ENCODE peak calls at places on chromosomes 11 and 22, in five cellular contexts. G, U, V, J and O are unnamed samples.

GRCh38 chr11:118610773-118611432 is 3.5 kb downstream of the PHLDB1 start:
- DNase-seq in V (peak; percentile 83), G (peak; percentile 66), J (peak; percentile 89), U (peak; percentile 54), O (peak; percentile 86)

GRCh38 chr11:12251651-12252560 is 125.5 kb upstream of the PARVA start:
- DNase-seq in J (no peak), U (no peak), G (no peak), V (no peak), O (no peak)

GRCh38 chr11:8287297-8288070 is 23.8 kb upstream of the LMO1 start:
- DNase-seq in U (no peak), V (no peak), G (no peak), J (peak; percentile 11), O (no peak)

GRCh38 chr11:102494216-102494615 is 36.3 kb downstream of the MMP7 start:
- DNase-seq in V (no peak), U (peak; percentile 89), J (no peak), G (peak; percentile 51), O (no peak)

GRCh38 chr22:49092751-49093150 is 734.9 kb downstream of the BRD1 start:
- DNase-seq in U (no peak), J (no peak), V (no peak), G (no peak), O (no peak)

GRCh38 chr22:37164535-37164887 is 14.8 kb upstream of the IL2RB start:
- DNase-seq in J (no peak), U (no peak), G (no peak), V (no peak), O (no peak)

GRCh38 chr22:47154621-47155081 is 392.2 kb downstream of the TBC1D22A start:
- DNase-seq in V (no peak), U (peak; percentile 83), G (peak; percentile 82), J (no peak), O (no peak)

GRCh38 chr11:92380882-92381281 is 156.3 kb downstream of the FAT3 start:
- DNase-seq in V (no peak), U (peak; percentile 82), J (no peak), G (peak; percentile 77), O (no peak)

GRCh38 chr11:103920933-103921332 is 115.5 kb upstream of the DDI1 start:
- DNase-seq in U (no peak), G (no peak), V (no peak), J (no peak), O (no peak)

GRCh38 chr22:20089977-20090729 is 10.1 kb downstream of the DGCR8 start:
- DNase-seq in U (no peak), V (no peak), G (peak; percentile 77), J (no peak), O (no peak)

GRCh38 chr11:35893796-35894475 is 49.9 kb upstream of the LDLRAD3 start:
- DNase-seq in G (peak; percentile 35), V (no peak), U (peak; percentile 29), J (peak; percentile 49), O (no peak)

GRCh38 chr11:76313271-76313670 is 67.7 kb downstream of the THAP12 start:
- DNase-seq in G (no peak), V (no peak), U (no peak), J (no peak), O (no peak)

GRCh38 chr22:49211176-49211575 is 616.5 kb downstream of the BRD1 start:
- DNase-seq in G (no peak), V (peak; percentile 2), U (no peak), J (peak; percentile 25), O (no peak)

GRCh38 chr11:80698646-80699045 is 1257.8 kb upstream of the TENM4 start:
- DNase-seq in V (no peak), U (no peak), G (no peak), J (no peak), O (no peak)

GRCh38 chr11:62088331-62088933 is 35.4 kb upstream of the INCENP start:
- DNase-seq in G (no peak), J (no peak), V (no peak), U (no peak), O (no peak)

GRCh38 chr22:27804683-27805297 is 3.2 kb upstream of the MN1 start:
- DNase-seq in G (peak; percentile 64), U (peak; percentile 58), J (no peak), V (peak; percentile 77), O (peak; percentile 84)

GRCh38 chr11:107413352-107413751 is 44.3 kb downstream of the CWF19L2 start:
- DNase-seq in G (no peak), U (no peak), J (no peak), V (no peak), O (no peak)

GRCh38 chr22:39309881-39310714 is 9.3 kb downstream of the RPL3 start:
- DNase-seq in U (no peak), G (peak; percentile 58), J (peak; percentile 45), V (no peak), O (no peak)

GRCh38 chr11:94574193-94574961 is 7.2 kb downstream of the PIWIL4 start:
- DNase-seq in J (no peak), G (peak; percentile 90), U (peak; percentile 78), V (no peak), O (no peak)

GRCh38 chr22:39598017-39598965 is 27.7 kb downstream of the CACNA1I start:
- DNase-seq in G (no peak), U (no peak), J (peak; percentile 93), V (no peak), O (peak; percentile 32)

GRCh38 chr22:29032584-29032983 is 29.0 kb downstream of the C22orf31 start:
- DNase-seq in V (no peak), G (peak; percentile 27), J (no peak), U (peak; percentile 30), O (no peak)

GRCh38 chr11:61684870-61685610 is 4.8 kb downstream of the DAGLA start:
- DNase-seq in J (no peak), U (peak; percentile 77), V (no peak), G (peak; percentile 54), O (no peak)

GRCh38 chr11:65427691-65428577 is 5.3 kb downstream of the NEAT1 start:
- DNase-seq in J (peak; percentile 60), U (peak; percentile 61), V (peak; percentile 42), G (peak; percentile 78), O (peak; percentile 49)

GRCh38 chr11:9797300-9797699 is 133.4 kb downstream of the SWAP70 start:
- DNase-seq in G (no peak), J (no peak), U (no peak), V (no peak), O (no peak)

GRCh38 chr11:75272821-75273301 is 32.3 kb downstream of the TPBGL start:
- DNase-seq in U (no peak), G (no peak), J (no peak), V (peak; percentile 6), O (no peak)

DNA sequence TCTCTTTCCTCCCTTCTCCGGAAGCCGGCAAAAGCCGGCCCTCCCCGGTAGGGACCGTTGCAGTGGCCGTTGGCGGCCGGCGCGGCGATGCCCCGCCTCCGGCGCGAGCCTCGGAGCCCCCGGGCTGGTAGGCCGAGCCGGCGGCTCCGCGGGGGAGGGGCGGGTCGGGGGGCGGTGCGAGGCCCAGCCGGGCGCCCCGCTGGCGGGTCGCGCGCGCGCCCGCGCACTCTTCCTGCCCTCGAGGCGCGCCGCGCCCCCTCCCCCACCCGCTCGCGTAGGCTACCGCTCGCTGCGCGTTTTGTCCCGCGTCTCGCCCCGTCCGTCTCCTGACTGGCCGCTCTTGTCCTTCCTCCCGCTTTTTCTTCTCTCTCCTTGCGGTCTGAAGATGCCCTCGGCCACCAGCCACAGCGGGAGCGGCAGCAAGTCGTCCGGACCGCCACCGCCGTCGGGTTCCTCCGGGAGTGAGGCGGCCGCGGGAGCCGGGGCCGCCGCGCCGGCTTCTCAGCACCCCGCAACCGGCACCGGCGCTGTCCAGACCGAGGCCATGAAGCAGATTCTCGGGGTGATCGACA is 591 bp downstream of the CAPRIN1 start:
- DNase-seq in V (peak; percentile 85), G (peak; percentile 84), U (peak; percentile 83), J (peak; percentile 94), O (peak; percentile 93)
- H3K4me3 ChIP-seq in V (peak overlapping the region; percentile 94), G (peak overlapping the region; percentile 67), U (peak overlapping the region; percentile 73), J (peak overlapping the region; percentile 99), O (peak overlapping the region; percentile 92)

GRCh38 chr11:126995989-126996388 is 4.6 kb downstream of the KIRREL3 start:
- DNase-seq in G (no peak), U (no peak), V (no peak), J (no peak), O (no peak)
- H3K4me1 ChIP-seq in G (peaks cover 29% of the 10 kb centered on the region), U (peaks cover 39% of the 10 kb centered on the region), V (no peaks in the 10 kb centered on the region), J (no peaks in the 10 kb centered on the region), O (no peaks in the 10 kb centered on the region)

DNA sequence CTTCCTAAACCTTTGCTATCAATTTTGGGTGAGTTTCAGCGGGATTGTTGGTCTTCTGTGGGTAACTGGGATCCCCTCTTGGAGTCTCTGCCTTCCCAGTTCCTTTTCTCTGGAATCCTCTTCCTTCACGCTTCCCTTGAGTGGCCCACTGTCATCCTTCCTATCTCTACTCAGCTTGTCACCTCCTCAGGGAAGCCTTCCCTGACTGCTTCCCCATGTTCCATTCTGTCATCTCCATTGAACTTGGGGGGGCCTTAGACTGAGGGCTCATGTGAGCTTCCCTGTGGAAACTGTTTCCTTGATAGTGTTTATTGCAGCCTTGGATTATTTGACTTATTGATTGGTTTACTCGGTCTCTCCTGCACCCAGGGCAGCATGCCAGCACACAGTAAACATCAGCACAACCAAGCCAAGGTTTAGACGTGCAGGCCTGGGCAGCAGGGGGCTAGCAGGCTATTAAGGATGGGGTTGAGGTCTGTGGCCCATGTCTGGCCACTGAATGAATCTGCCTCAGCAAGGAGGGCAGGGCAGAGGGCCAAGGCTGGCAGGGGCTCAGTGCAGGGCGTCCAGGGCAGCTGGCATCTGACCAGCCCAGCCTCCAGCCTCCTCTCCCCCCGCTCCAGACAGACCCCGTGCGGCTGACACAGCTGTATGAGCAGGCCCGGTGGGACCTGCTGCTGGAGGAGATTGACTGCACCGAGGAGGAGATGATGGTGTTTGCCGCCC is 7.2 kb downstream of the TRPT1 start:
- DNase-seq in G (no peak), V (no peak), J (no peak), U (no peak), O (no peak)
- H3K9me3 ChIP-seq in G (no peaks in the 10 kb centered on the region), V (no peaks in the 10 kb centered on the region), J (no peaks in the 10 kb centered on the region), U (no peaks in the 10 kb centered on the region), O (no peaks in the 10 kb centered on the region)

GRCh38 chr11:47152126-47152952 is 24.3 kb downstream of the ARFGAP2 start:
- DNase-seq in J (no peak), V (no peak), G (peak; percentile 46), U (no peak), O (no peak)
- H3K4me3 ChIP-seq in J (no peak overlapping the region), V (no peak overlapping the region), G (no peak overlapping the region), U (no peak overlapping the region), O (no peak overlapping the region)

DNA sequence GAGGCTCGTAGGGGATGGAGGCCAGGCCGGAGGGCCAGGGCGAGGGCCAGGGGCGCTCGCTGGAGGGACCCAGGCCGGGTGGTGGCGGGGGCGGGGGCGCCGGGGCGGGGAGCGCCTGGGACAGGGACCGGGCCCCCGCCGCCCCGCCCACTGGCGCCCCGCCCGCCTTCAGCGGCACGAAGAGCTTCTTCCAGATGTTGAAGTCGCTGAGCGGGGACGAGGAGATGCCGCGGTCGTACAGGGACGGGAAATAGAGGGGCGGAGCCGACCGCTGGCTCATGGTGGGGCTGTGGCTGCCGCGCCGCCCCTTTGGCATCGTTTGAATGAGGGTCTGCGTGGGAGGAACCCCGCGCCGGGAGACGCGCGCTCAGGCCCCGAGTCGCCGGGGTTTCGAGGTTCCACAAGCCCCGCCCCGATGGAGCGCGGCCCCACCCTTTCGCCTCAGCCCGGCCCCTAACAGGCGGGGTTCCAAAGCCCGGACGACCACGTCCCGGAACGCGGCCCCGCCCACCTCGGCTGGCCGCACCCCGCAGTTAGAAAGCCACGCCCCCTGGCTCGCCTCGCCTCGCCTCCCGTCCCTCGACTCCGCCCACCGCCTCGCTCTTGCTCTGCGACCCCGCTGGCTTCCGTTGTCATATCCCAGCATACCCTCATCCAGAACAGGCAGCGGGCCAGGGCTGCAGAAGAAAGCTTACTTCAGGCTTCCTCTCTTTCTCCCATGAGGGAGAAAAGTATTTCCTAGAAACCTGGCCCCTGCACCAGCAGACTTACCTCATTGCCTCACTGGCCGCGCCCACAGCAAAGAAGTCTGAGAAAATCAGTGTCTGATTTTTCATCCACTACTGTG is at the start of gene C11orf91:
- DNase-seq in U (peak; percentile 93), V (peak; percentile 94), J (peak; percentile 98), G (peak; percentile 94), O (peak; percentile 98)
- H3K4me1 ChIP-seq in U (peaks cover 25% of the 10 kb centered on the region), V (no peaks in the 10 kb centered on the region), J (peaks cover 18% of the 10 kb centered on the region), G (peaks cover 23% of the 10 kb centered on the region), O (peaks cover 4% of the 10 kb centered on the region)